ENCODE peak calls at places on chromosome 1, in ten cellular contexts. D is mesenchymal stem cell; I is NT2/D1; N is breast epithelium; C is CD4-positive, CD25-positive, alpha-beta regulatory T cell; R is cardiac fibroblast; V is SJSA1; G is epithelial cell of esophagus; K is brain microvascular endothelial cell; X is A673. S is an unnamed sample.

GRCh38 chr1:245045087-245045881 is 109.5 kb upstream of the KIF26B start:
- DNase-seq in D (no peak), V (no peak), X (no peak), G (peak; percentile 45), K (no peak), R (peak; percentile 31), I (no peak), N (peak; percentile 58), C (no peak), S (peak; percentile 37)

GRCh38 chr1:7026188-7026587 is 240.9 kb downstream of the CAMTA1 start:
- DNase-seq in V (no peak), N (no peak), K (no peak), G (peak; percentile 90), X (no peak), C (no peak), D (no peak), R (no peak), I (no peak), S (no peak)

GRCh38 chr1:153684892-153685291 is 6.4 kb downstream of the NPR1 start:
- DNase-seq in I (no peak), G (no peak), K (no peak), C (no peak), D (no peak), N (no peak), X (no peak), R (no peak), V (no peak), S (no peak)

GRCh38 chr1:225746361-225747179 is 31.1 kb upstream of the SRP9 start:
- DNase-seq in I (peak; percentile 90), N (peak; percentile 67), X (peak; percentile 97), G (peak; percentile 93), V (peak; percentile 79), R (peak; percentile 92), D (peak; percentile 87), C (no peak), K (peak; percentile 70), S (no peak)

GRCh38 chr1:92481598-92482403 is 4.9 kb downstream of the GFI1 start:
- DNase-seq in K (no peak), X (no peak), N (no peak), I (no peak), R (no peak), D (peak; percentile 46), V (no peak), G (no peak), C (no peak), S (peak; percentile 33)

GRCh38 chr1:52523376-52523775 is 29.5 kb downstream of the TUT4 start:
- DNase-seq in X (no peak), I (no peak), K (peak; percentile 38), D (peak; percentile 52), R (peak; percentile 1), G (no peak), C (peak; percentile 37), N (no peak), V (peak; percentile 62), S (peak; percentile 10)

GRCh38 chr1:1421907-1422464 is 910 bp upstream of the ANKRD65 start:
- DNase-seq in I (no peak), G (no peak), R (no peak), C (no peak), K (no peak), V (no peak), X (no peak), N (no peak), D (no peak), S (no peak)

GRCh38 chr1:235745448-235746136 is 96.0 kb upstream of the GNG4 start:
- DNase-seq in R (no peak), C (no peak), V (no peak), G (no peak), D (no peak), X (no peak), I (no peak), K (no peak), N (no peak), S (no peak)

GRCh38 chr1:26276432-26276838 is 3.5 kb upstream of the SH3BGRL3 start:
- DNase-seq in X (no peak), R (no peak), I (no peak), N (no peak), V (no peak), D (no peak), G (no peak), K (no peak), C (no peak), S (no peak)

GRCh38 chr1:233019921-233020320 is 69.5 kb downstream of the NTPCR start:
- DNase-seq in G (no peak), C (no peak), K (no peak), D (peak; percentile 35), R (no peak), V (peak; percentile 50), N (no peak), I (no peak), X (peak; percentile 11), S (no peak)

GRCh38 chr1:6675936-6676335 is 25.7 kb downstream of the DNAJC11 start:
- DNase-seq in X (no peak), K (no peak), N (no peak), G (no peak), D (no peak), I (no peak), C (no peak), R (no peak), V (no peak), S (no peak)

GRCh38 chr1:214341918-214342317 is 61.0 kb downstream of the SMYD2 start:
- DNase-seq in N (no peak), D (no peak), R (no peak), C (no peak), I (no peak), K (no peak), V (no peak), G (no peak), X (no peak), S (no peak)

GRCh38 chr1:91104712-91105111 is 82.9 kb upstream of the ZNF644 start:
- DNase-seq in G (no peak), C (no peak), K (no peak), N (no peak), I (no peak), D (no peak), R (no peak), V (no peak), X (no peak), S (no peak)

GRCh38 chr1:3468236-3469103 is 14.0 kb downstream of the ARHGEF16 start:
- DNase-seq in D (no peak), K (no peak), V (peak; percentile 80), C (no peak), I (no peak), R (no peak), N (no peak), X (no peak), G (peak; percentile 62), S (no peak)

GRCh38 chr1:150578278-150579109 is 916 bp downstream of the MCL1 start:
- DNase-seq in V (peak; percentile 89), I (peak; percentile 68), G (peak; percentile 79), K (peak; percentile 82), C (peak; percentile 55), R (peak; percentile 92), X (peak; percentile 93), N (peak; percentile 66), D (peak; percentile 86), S (peak; percentile 69)

GRCh38 chr1:6424619-6425593 is at the start of gene ESPN:
- DNase-seq in V (no peak), C (no peak), K (no peak), D (no peak), R (no peak), I (no peak), G (no peak), X (no peak), N (no peak), S (no peak)

GRCh38 chr1:234519506-234519905 is 40.5 kb upstream of the TARBP1 start:
- DNase-seq in D (no peak), X (peak; percentile 70), K (no peak), N (no peak), I (no peak), V (no peak), R (no peak), G (no peak), C (no peak), S (no peak)

DNA sequence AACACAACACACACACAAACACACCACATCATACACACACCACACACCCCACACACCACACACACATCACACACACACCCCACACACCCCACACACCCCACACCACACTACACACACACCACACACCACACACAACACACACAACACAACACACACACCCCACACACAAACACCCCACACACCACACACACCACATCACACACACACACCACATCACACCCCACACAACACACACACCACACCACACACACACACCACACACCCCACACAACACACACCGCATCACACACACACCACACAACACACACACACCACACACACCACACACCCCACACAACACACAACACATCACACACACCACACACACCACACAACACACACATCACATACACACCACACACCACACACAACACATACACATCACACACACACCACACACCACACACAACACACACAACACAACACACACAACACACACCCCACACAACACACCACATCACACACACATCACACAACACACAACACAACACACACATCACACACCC is 2.5 kb downstream of the LYPD8 start:
- DNase-seq in R (no peak), N (no peak), D (peak; percentile 6), K (no peak), C (no peak), V (no peak), I (no peak), G (no peak), X (no peak), S (no peak)
- H3K4me3 ChIP-seq in R (no peak overlapping the region), N (no peak overlapping the region), D (peak overlapping the region; percentile 28), K (no peak overlapping the region), C (no peak overlapping the region), V (no peak overlapping the region), I (no peak overlapping the region), G (no peak overlapping the region), X (no peak overlapping the region), S (no peak overlapping the region)

GRCh38 chr1:107479865-107480264 is 339.0 kb downstream of the NTNG1 start:
- DNase-seq in C (no peak), K (no peak), G (no peak), D (no peak), N (no peak), V (no peak), R (no peak), X (no peak), I (no peak), S (no peak)
- H3K4me3 ChIP-seq in C (no peak overlapping the region), K (no peak overlapping the region), G (no peak overlapping the region), D (no peak overlapping the region), N (no peak overlapping the region), V (no peak overlapping the region), R (no peak overlapping the region), X (no peak overlapping the region), I (no peak overlapping the region), S (no peak overlapping the region)

GRCh38 chr1:89198500-89199072 is at the start of gene GBP4:
- DNase-seq in C (peak; percentile 75), V (peak; percentile 30), D (peak; percentile 56), N (no peak), K (no peak), R (peak; percentile 70), X (no peak), I (no peak), G (peak; percentile 25), S (peak; percentile 14)
- H3K4me3 ChIP-seq in C (peak within 1 kb of the TSS; percentile 99), V (peak within 1 kb of the TSS; percentile 28), D (no peak within 1 kb of the TSS), N (peak within 1 kb of the TSS; percentile 65), K (no peak within 1 kb of the TSS), R (peak within 1 kb of the TSS; percentile 60), X (no peak within 1 kb of the TSS), I (no peak within 1 kb of the TSS), G (peak within 1 kb of the TSS; percentile 32), S (peak within 1 kb of the TSS; percentile 18)

DNA sequence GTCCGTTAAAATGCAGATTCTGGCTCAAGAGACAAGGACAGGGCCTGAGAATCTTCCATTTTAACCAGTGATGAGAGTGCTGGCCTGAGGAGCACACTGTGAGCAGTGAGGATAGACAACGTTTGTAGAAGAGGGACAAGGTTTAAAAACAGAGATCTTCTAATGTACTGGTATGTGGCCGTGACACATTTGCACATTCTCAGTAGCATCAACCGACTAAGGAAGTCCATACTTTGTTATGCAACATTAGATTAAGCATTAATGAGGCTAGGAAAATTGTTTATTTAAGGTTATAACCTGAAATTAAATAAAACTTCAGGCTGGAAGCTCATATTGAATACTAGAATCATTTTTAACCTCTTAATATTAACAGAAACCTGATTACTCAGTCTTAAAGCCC is 98.9 kb downstream of the SLC45A1 start:
- DNase-seq in C (no peak), V (no peak), R (no peak), G (no peak), D (no peak), N (no peak), X (no peak), K (no peak), I (no peak), S (no peak)
- H3K4me3 ChIP-seq in C (no peak overlapping the region), V (no peak overlapping the region), R (no peak overlapping the region), G (no peak overlapping the region), D (no peak overlapping the region), N (no peak overlapping the region), X (no peak overlapping the region), K (no peak overlapping the region), I (no peak overlapping the region), S (no peak overlapping the region)